ENCODE peak calls at places on chromosomes 2 and 18, in nine cellular contexts. I is endothelial cell of umbilical vein; T is adrenal gland; P is GM23338; A is brain microvascular endothelial cell; C is CD4-positive, CD25-positive, alpha-beta regulatory T cell; K is uterus; V is OCI-LY7; Y is A549. S is an unnamed sample.
A peak's percentile ranks its signal among the peaks of the same experiment; 100 is the strongest.

GRCh38 chr2:12211326-12212170 is 465.1 kb downstream of the LPIN1 start:
- DNase-seq in I (no peak), T (no peak), P (no peak), A (no peak), C (no peak), K (no peak), V (no peak), Y (no peak), S (peak; percentile 27)

GRCh38 chr2:34997779-34998178 is 1357.8 kb upstream of the CRIM1 start:
- DNase-seq in I (no peak), T (no peak), P (no peak), A (no peak), C (no peak), K (no peak), V (no peak), Y (no peak), S (no peak)

GRCh38 chr2:29024882-29025430 is 43.9 kb downstream of the TOGARAM2 start:
- DNase-seq in I (no peak), T (no peak), P (no peak), A (no peak), C (no peak), K (no peak), V (no peak), Y (no peak), S (no peak)

GRCh38 chr2:9657731-9658130 is 26.9 kb upstream of the YWHAQ start:
- DNase-seq in I (no peak), T (no peak), P (no peak), A (no peak), C (no peak), K (no peak), V (no peak), Y (peak; percentile 41), S (no peak)

GRCh38 chr18:36630917-36631316 is 197.9 kb downstream of the TPGS2 start:
- DNase-seq in I (no peak), T (no peak), P (no peak), A (no peak), C (no peak), K (no peak), V (no peak), Y (no peak), S (no peak)

GRCh38 chr18:73264562-73264921 is 396.8 kb upstream of the NETO1 start:
- DNase-seq in I (no peak), T (no peak), P (no peak), A (no peak), C (no peak), K (no peak), V (no peak), Y (no peak), S (no peak)

GRCh38 chr2:178279142-178279541 is 84.8 kb downstream of the OSBPL6 start:
- DNase-seq in I (peak; percentile 94), T (no peak), P (peak; percentile 54), A (peak; percentile 90), C (no peak), K (no peak), V (no peak), Y (peak; percentile 20), S (no peak)

GRCh38 chr18:24659837-24660720 is 199.6 kb downstream of the HRH4 start:
- DNase-seq in I (peak; percentile 33), T (peak; percentile 54), P (no peak), A (no peak), C (peak; percentile 71), K (peak; percentile 38), V (peak; percentile 75), Y (no peak), S (peak; percentile 12)

GRCh38 chr18:3069671-3070433 is 56.9 kb upstream of the LPIN2 start:
- DNase-seq in I (no peak), T (peak; percentile 7), P (no peak), A (no peak), C (no peak), K (no peak), V (no peak), Y (no peak), S (no peak)

GRCh38 chr2:118836411-118836930 is 11.0 kb downstream of the EN1 start:
- DNase-seq in I (no peak), T (no peak), P (no peak), A (no peak), C (no peak), K (no peak), V (no peak), Y (no peak), S (no peak)

GRCh38 chr2:24919977-24920812 is at the start of gene ADCY3:
- DNase-seq in I (no peak), T (no peak), P (peak; percentile 87), A (no peak), C (peak; percentile 80), K (peak; percentile 71), V (peak; percentile 75), Y (peak; percentile 56), S (peak; percentile 53)
- H3K4me3 ChIP-seq in I (peak within 1 kb of the TSS; percentile 37), T (peak within 1 kb of the TSS; percentile 24), P (peak within 1 kb of the TSS; percentile 71), A (peak within 1 kb of the TSS; percentile 61), C (peak within 1 kb of the TSS; percentile 79), K (peak within 1 kb of the TSS; percentile 65), V (peak within 1 kb of the TSS; percentile 78), Y (peak within 1 kb of the TSS; percentile 92), S (peak within 1 kb of the TSS; percentile 33)

GRCh38 chr2:43210467-43211303 is 15.7 kb downstream of the ZFP36L2 start:
- DNase-seq in I (no peak), T (no peak), P (no peak), A (peak; percentile 41), C (no peak), K (peak; percentile 81), V (no peak), Y (no peak), S (no peak)

GRCh38 chr2:43214253-43214652 is 12.2 kb downstream of the ZFP36L2 start:
- DNase-seq in I (no peak), T (no peak), P (peak; percentile 59), A (no peak), C (no peak), K (no peak), V (no peak), Y (no peak), S (no peak)

GRCh38 chr2:43215673-43216255 is 10.6 kb downstream of the ZFP36L2 start:
- DNase-seq in I (no peak), T (no peak), P (peak; percentile 45), A (no peak), C (no peak), K (no peak), V (no peak), Y (no peak), S (no peak)

GRCh38 chr2:43212216-43212828 is 14.1 kb downstream of the ZFP36L2 start:
- DNase-seq in I (no peak), T (no peak), P (no peak), A (no peak), C (no peak), K (no peak), V (no peak), Y (no peak), S (no peak)

DNA sequence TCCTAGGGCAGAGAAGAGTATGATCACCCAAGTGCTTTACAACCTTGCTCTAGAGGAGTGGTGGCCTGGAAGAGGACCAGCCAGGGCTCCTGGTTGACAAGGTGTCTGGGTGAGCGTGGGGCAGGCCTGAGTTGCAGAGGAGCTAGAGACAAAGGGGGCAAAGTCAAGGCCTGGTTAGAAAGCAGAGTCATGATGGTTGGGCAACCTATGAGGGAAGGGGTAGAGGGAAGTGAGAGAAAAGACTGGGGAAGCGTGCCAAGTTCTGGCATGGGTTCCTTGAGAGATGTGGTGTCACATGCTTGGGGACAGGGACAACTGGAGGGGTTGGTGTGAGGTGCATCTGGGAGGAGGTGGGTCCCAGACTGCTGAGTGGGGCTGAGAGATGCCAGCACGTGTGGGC is 13.5 kb downstream of the ZFP36L2 start:
- DNase-seq in I (no peak), T (peak; percentile 82), P (no peak), A (no peak), C (no peak), K (no peak), V (no peak), Y (no peak), S (peak; percentile 28)
- H3K27ac ChIP-seq in I (no peak overlapping the region), T (no peak overlapping the region), P (no peak overlapping the region), A (no peak overlapping the region), C (no peak overlapping the region), K (no peak overlapping the region), V (no peak overlapping the region), Y (no peak overlapping the region), S (no peak overlapping the region)

GRCh38 chr2:50148632-50149031 is 883.3 kb downstream of the NRXN1 start:
- DNase-seq in I (no peak), T (no peak), P (peak; percentile 32), A (no peak), C (no peak), K (no peak), V (no peak), Y (no peak), S (no peak)

DNA sequence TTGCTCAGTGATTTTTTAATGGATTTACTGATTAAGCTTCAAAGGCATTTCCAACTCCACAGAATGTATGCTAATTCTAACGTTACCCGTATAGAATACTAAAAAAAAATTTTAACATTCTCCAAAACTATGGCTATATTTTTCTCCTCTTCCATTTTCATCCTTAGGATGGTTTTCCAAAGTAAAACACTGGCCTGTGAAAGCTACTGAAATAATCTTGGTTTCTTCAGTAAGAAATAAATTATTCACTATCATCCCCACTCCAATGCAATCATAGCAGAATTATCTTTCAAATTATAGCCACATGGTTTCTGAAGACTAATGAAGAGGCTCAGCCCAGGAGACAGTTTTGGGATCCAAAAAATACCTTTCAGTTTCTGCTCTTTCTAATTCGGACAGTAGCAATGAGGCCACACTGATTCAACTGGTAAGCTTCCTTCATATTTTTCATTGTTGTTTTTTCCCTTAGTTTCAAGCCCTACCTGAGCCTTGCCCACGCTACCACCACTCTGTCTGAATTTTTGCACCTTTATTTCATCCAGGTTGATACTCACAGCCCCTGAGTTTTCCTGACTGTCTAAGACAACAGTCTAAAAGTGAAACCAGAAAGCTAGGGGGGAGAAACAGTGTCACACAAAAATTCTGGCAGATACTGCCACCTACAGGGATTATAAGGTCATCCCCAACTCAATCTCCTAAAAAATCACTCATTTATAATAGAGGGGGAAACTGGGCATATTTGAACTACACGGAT is 887.9 kb downstream of the NRXN1 start:
- DNase-seq in I (peak; percentile 33), T (no peak), P (peak; percentile 64), A (peak; percentile 2), C (peak; percentile 36), K (no peak), V (peak; percentile 64), Y (peak; percentile 57), S (no peak)
- H3K4me3 ChIP-seq in I (no peak overlapping the region), T (peak overlapping the region; percentile 32), P (no peak overlapping the region), A (peak overlapping the region; percentile 12), C (no peak overlapping the region), K (no peak overlapping the region), V (peak overlapping the region; percentile 61), Y (peak overlapping the region; percentile 42), S (no peak overlapping the region)

GRCh38 chr2:65940856-65941255 is 494.1 kb upstream of the MEIS1 start:
- DNase-seq in I (no peak), T (no peak), P (no peak), A (no peak), C (no peak), K (no peak), V (no peak), Y (no peak), S (no peak)

GRCh38 chr2:65939687-65940086 is 495.2 kb upstream of the MEIS1 start:
- DNase-seq in I (no peak), T (no peak), P (no peak), A (no peak), C (no peak), K (no peak), V (no peak), Y (no peak), S (no peak)

GRCh38 chr2:65932571-65932970 is 500.2 kb upstream of the SPRED2 start:
- DNase-seq in I (no peak), T (no peak), P (no peak), A (no peak), C (no peak), K (no peak), V (no peak), Y (no peak), S (no peak)

GRCh38 chr2:65934992-65935629 is 499.8 kb upstream of the MEIS1 start:
- DNase-seq in I (no peak), T (no peak), P (no peak), A (no peak), C (no peak), K (no peak), V (no peak), Y (no peak), S (no peak)

GRCh38 chr2:65937379-65938160 is 497.4 kb upstream of the MEIS1 start:
- DNase-seq in I (no peak), T (no peak), P (no peak), A (no peak), C (no peak), K (no peak), V (no peak), Y (no peak), S (no peak)
- H3K27ac ChIP-seq in I (no peak overlapping the region), T (no peak overlapping the region), P (no peak overlapping the region), A (no peak overlapping the region), C (no peak overlapping the region), K (no peak overlapping the region), V (no peak overlapping the region), Y (no peak overlapping the region), S (no peak overlapping the region)

S was measured in body of pancreas.